ENCODE peak calls at places on chromosomes 6 and 20, in six cellular contexts. B is activated CD4-positive, alpha-beta T cell treated with anti-CD3 and anti-CD28 coated beads for 24 hours; K is nucleus accumbens; W is activated CD8-positive, alpha-beta memory T cell treated with anti-CD3 and anti-CD28 coated beads for 1 hour; Y is activated T-cell treated with anti-CD3 and anti-CD28 coated beads, Interleukin-2, amount 50 U/mL, for 72 hours; G is Panc1. D is an unnamed sample.

GRCh38 chr6:14841901-14842421 is 403.9 kb upstream of the JARID2 start:
- DNase-seq in B (no peak), K (no peak), W (no peak), G (no peak), Y (no peak), D (no peak)

GRCh38 chr20:38779247-38780097 is 26.0 kb upstream of the PPP1R16B start:
- DNase-seq in B (no peak), W (no peak), K (no peak), Y (no peak), G (no peak), D (no peak)

GRCh38 chr6:104855507-104855906 is 4.2 kb downstream of the HACE1 start:
- DNase-seq in B (no peak), Y (no peak), K (no peak), G (no peak), W (no peak), D (no peak)

GRCh38 chr6:109686566-109686965 is 4.4 kb downstream of the AK9 start:
- DNase-seq in B (no peak), K (no peak), Y (no peak), W (no peak), G (no peak), D (no peak)

GRCh38 chr6:26571592-26572296 is 25.0 kb upstream of the ABT1 start:
- DNase-seq in Y (peak; percentile 54), W (no peak), G (peak; percentile 98), K (no peak), B (peak; percentile 38), D (peak; percentile 91)

GRCh38 chr20:39097889-39098288 is 135.7 kb downstream of the DHX35 start:
- DNase-seq in B (no peak), W (no peak), Y (no peak), K (no peak), G (no peak), D (no peak)

GRCh38 chr20:14498809-14499208 is 161.4 kb upstream of the FLRT3 start:
- DNase-seq in G (no peak), K (no peak), Y (no peak), B (no peak), W (no peak), D (no peak)

GRCh38 chr6:3308106-3308505 is 49.4 kb downstream of the PSMG4 start:
- DNase-seq in Y (no peak), K (no peak), G (no peak), W (no peak), B (no peak), D (no peak)

GRCh38 chr6:42105714-42106662 is 36.4 kb downstream of the C6orf132 start:
- DNase-seq in W (no peak), B (no peak), Y (no peak), K (no peak), G (no peak), D (no peak)

GRCh38 chr6:42451595-42452170 is at the start of gene TRERF1:
- DNase-seq in Y (peak; percentile 62), W (no peak), G (no peak), K (no peak), B (no peak), D (no peak)

GRCh38 chr6:163284151-163284550 is 130.4 kb upstream of the QKI start:
- DNase-seq in G (no peak), K (no peak), B (no peak), W (no peak), Y (no peak), D (no peak)

GRCh38 chr6:30744054-30744805 is at the start of gene IER3:
- DNase-seq in B (peak; percentile 88), W (no peak), K (no peak), Y (peak; percentile 88), G (peak; percentile 89), D (no peak)

GRCh38 chr6:79718509-79719247 is 87.5 kb downstream of the SH3BGRL2 start:
- DNase-seq in W (no peak), Y (no peak), K (no peak), B (no peak), G (no peak), D (no peak)

GRCh38 chr6:41626917-41627316 is 11.4 kb upstream of the MDFI start:
- DNase-seq in W (no peak), B (no peak), Y (no peak), K (no peak), G (no peak), D (peak; percentile 33)

GRCh38 chr6:53432318-53433161 is 83.8 kb upstream of the ELOVL5 start:
- DNase-seq in K (no peak), B (no peak), W (no peak), Y (no peak), G (no peak), D (no peak)